ENCODE peak calls at places on chromosomes 11 and 22, in nine cellular contexts. One of them, this sample, is unnamed.

GRCh38 chr22:49305215-49305965 is 522.3 kb downstream of the BRD1 start:
- DNase-seq in Kasumi-1: peak; percentile 3
- DNase-seq in NCI-H187 treated with DMSO at 0.1 percent for 48 hours: no peak
- DNase-seq in A673: peak; percentile 64
- DNase-seq in HAP-1: peak; percentile 84
- DNase-seq in EH: no peak
- DNase-seq in A549: peak; percentile 49
- DNase-seq in AG09309: no peak
- DNase-seq in NCI-H774: peak; percentile 12
- DNase-seq in this sample: no peak

GRCh38 chr11:133906746-133907145 is 50.0 kb downstream of the IGSF9B start:
- DNase-seq in HAP-1: no peak
- DNase-seq in Kasumi-1: no peak
- DNase-seq in NCI-H774: no peak
- DNase-seq in EH: no peak
- DNase-seq in A673: no peak
- DNase-seq in A549: no peak
- DNase-seq in AG09309: no peak
- DNase-seq in NCI-H187 treated with DMSO at 0.1 percent for 48 hours: no peak
- DNase-seq in this sample: no peak

GRCh38 chr11:11311169-11311568 is 41.9 kb downstream of the CSNK2A3 start:
- DNase-seq in Kasumi-1: peak; percentile 95
- DNase-seq in EH: no peak
- DNase-seq in A549: no peak
- DNase-seq in A673: no peak
- DNase-seq in AG09309: no peak
- DNase-seq in HAP-1: no peak
- DNase-seq in NCI-H774: no peak
- DNase-seq in NCI-H187 treated with DMSO at 0.1 percent for 48 hours: no peak
- DNase-seq in this sample: no peak

GRCh38 chr22:39367040-39367439 is 17.2 kb downstream of the SYNGR1 start:
- DNase-seq in NCI-H187 treated with DMSO at 0.1 percent for 48 hours: no peak
- DNase-seq in EH: no peak
- DNase-seq in A549: no peak
- DNase-seq in Kasumi-1: peak; percentile 85
- DNase-seq in NCI-H774: no peak
- DNase-seq in HAP-1: no peak
- DNase-seq in AG09309: no peak
- DNase-seq in A673: no peak
- DNase-seq in this sample: no peak

GRCh38 chr11:40337118-40337517 is 1122.3 kb downstream of the LRRC4C start:
- DNase-seq in A549: no peak
- DNase-seq in Kasumi-1: no peak
- DNase-seq in A673: peak; percentile 71
- DNase-seq in AG09309: no peak
- DNase-seq in HAP-1: no peak
- DNase-seq in NCI-H187 treated with DMSO at 0.1 percent for 48 hours: no peak
- DNase-seq in NCI-H774: no peak
- DNase-seq in EH: peak; percentile 59
- DNase-seq in this sample: no peak

GRCh38 chr22:33894515-33894914 is 25.8 kb downstream of the LARGE1 start:
- DNase-seq in AG09309: no peak
- DNase-seq in A673: no peak
- DNase-seq in Kasumi-1: no peak
- DNase-seq in HAP-1: no peak
- DNase-seq in NCI-H187 treated with DMSO at 0.1 percent for 48 hours: no peak
- DNase-seq in A549: peak; percentile 3
- DNase-seq in EH: no peak
- DNase-seq in NCI-H774: no peak
- DNase-seq in this sample: no peak

GRCh38 chr22:47287516-47287915 is 525.1 kb downstream of the TBC1D22A start:
- DNase-seq in A549: no peak
- DNase-seq in NCI-H774: no peak
- DNase-seq in NCI-H187 treated with DMSO at 0.1 percent for 48 hours: no peak
- DNase-seq in EH: no peak
- DNase-seq in Kasumi-1: no peak
- DNase-seq in A673: no peak
- DNase-seq in AG09309: no peak
- DNase-seq in HAP-1: no peak
- DNase-seq in this sample: no peak

GRCh38 chr11:62104001-62104400 is 19.8 kb upstream of the INCENP start:
- DNase-seq in AG09309: no peak
- DNase-seq in NCI-H774: no peak
- DNase-seq in A549: no peak
- DNase-seq in NCI-H187 treated with DMSO at 0.1 percent for 48 hours: no peak
- DNase-seq in HAP-1: no peak
- DNase-seq in Kasumi-1: no peak
- DNase-seq in EH: peak; percentile 53
- DNase-seq in A673: no peak
- DNase-seq in this sample: no peak

GRCh38 chr22:50710886-50711285 is 27.1 kb upstream of the ACR start:
- DNase-seq in A673: no peak
- DNase-seq in EH: no peak
- DNase-seq in HAP-1: no peak
- DNase-seq in Kasumi-1: no peak
- DNase-seq in A549: no peak
- DNase-seq in AG09309: no peak
- DNase-seq in NCI-H774: no peak
- DNase-seq in NCI-H187 treated with DMSO at 0.1 percent for 48 hours: no peak
- DNase-seq in this sample: no peak

GRCh38 chr11:105611414-105611813 is 1.5 kb downstream of the GRIA4 start:
- DNase-seq in AG09309: no peak
- DNase-seq in EH: no peak
- DNase-seq in NCI-H774: no peak
- DNase-seq in Kasumi-1: no peak
- DNase-seq in A549: no peak
- DNase-seq in HAP-1: no peak
- DNase-seq in NCI-H187 treated with DMSO at 0.1 percent for 48 hours: no peak
- DNase-seq in A673: no peak
- DNase-seq in this sample: no peak

GRCh38 chr11:38594881-38595280 is 1996.8 kb upstream of the RAG2 start:
- DNase-seq in NCI-H774: no peak
- DNase-seq in EH: no peak
- DNase-seq in NCI-H187 treated with DMSO at 0.1 percent for 48 hours: no peak
- DNase-seq in A673: no peak
- DNase-seq in AG09309: no peak
- DNase-seq in Kasumi-1: no peak
- DNase-seq in HAP-1: no peak
- DNase-seq in A549: no peak
- DNase-seq in this sample: no peak

GRCh38 chr22:20399866-20400605 is 6.1 kb downstream of the ZNF74 start:
- DNase-seq in HAP-1: no peak
- DNase-seq in A673: no peak
- DNase-seq in EH: no peak
- DNase-seq in NCI-H187 treated with DMSO at 0.1 percent for 48 hours: no peak
- DNase-seq in NCI-H774: no peak
- DNase-seq in AG09309: no peak
- DNase-seq in A549: no peak
- DNase-seq in Kasumi-1: no peak
- DNase-seq in this sample: no peak

GRCh38 chr22:42892571-42893316 is 35.7 kb upstream of the ARFGAP3 start:
- DNase-seq in Kasumi-1: no peak
- DNase-seq in A673: no peak
- DNase-seq in AG09309: no peak
- DNase-seq in NCI-H774: no peak
- DNase-seq in HAP-1: no peak
- DNase-seq in A549: no peak
- DNase-seq in EH: no peak
- DNase-seq in NCI-H187 treated with DMSO at 0.1 percent for 48 hours: no peak
- DNase-seq in this sample: no peak

GRCh38 chr11:119750056-119750455 is 21.1 kb upstream of the NECTIN1 start:
- DNase-seq in EH: no peak
- DNase-seq in HAP-1: no peak
- DNase-seq in A673: no peak
- DNase-seq in A549: no peak
- DNase-seq in NCI-H187 treated with DMSO at 0.1 percent for 48 hours: no peak
- DNase-seq in Kasumi-1: no peak
- DNase-seq in NCI-H774: no peak
- DNase-seq in AG09309: no peak
- DNase-seq in this sample: no peak

GRCh38 chr11:83448686-83449085 is 162.5 kb upstream of the CCDC90B start:
- DNase-seq in NCI-H187 treated with DMSO at 0.1 percent for 48 hours: no peak
- DNase-seq in NCI-H774: no peak
- DNase-seq in A673: no peak
- DNase-seq in Kasumi-1: no peak
- DNase-seq in HAP-1: no peak
- DNase-seq in EH: no peak
- DNase-seq in A549: no peak
- DNase-seq in AG09309: no peak
- DNase-seq in this sample: no peak

GRCh38 chr22:21074092-21074715 is 28.5 kb downstream of the LRRC74B start:
- DNase-seq in EH: peak; percentile 88
- DNase-seq in AG09309: peak; percentile 17
- DNase-seq in HAP-1: no peak
- DNase-seq in A673: no peak
- DNase-seq in Kasumi-1: peak; percentile 14
- DNase-seq in NCI-H187 treated with DMSO at 0.1 percent for 48 hours: no peak
- DNase-seq in A549: peak; percentile 9
- DNase-seq in NCI-H774: no peak
- DNase-seq in this sample: peak; percentile 65

GRCh38 chr11:46339816-46340215 is 7.4 kb upstream of the DGKZ start:
- DNase-seq in Kasumi-1: no peak
- DNase-seq in AG09309: no peak
- DNase-seq in HAP-1: no peak
- DNase-seq in A673: no peak
- DNase-seq in A549: no peak
- DNase-seq in EH: no peak
- DNase-seq in NCI-H774: no peak
- DNase-seq in NCI-H187 treated with DMSO at 0.1 percent for 48 hours: no peak
- DNase-seq in this sample: no peak

GRCh38 chr11:43789700-43790443 is 90.8 kb upstream of the ALKBH3 start:
- DNase-seq in A673: no peak
- DNase-seq in HAP-1: no peak
- DNase-seq in NCI-H774: no peak
- DNase-seq in EH: peak; percentile 80
- DNase-seq in A549: peak; percentile 16
- DNase-seq in NCI-H187 treated with DMSO at 0.1 percent for 48 hours: no peak
- DNase-seq in Kasumi-1: no peak
- DNase-seq in AG09309: peak; percentile 42
- DNase-seq in this sample: peak; percentile 28

GRCh38 chr11:1087279-1087960 is 12.7 kb downstream of the MUC2 start:
- DNase-seq in NCI-H187 treated with DMSO at 0.1 percent for 48 hours: no peak
- DNase-seq in AG09309: no peak
- DNase-seq in HAP-1: no peak
- DNase-seq in EH: no peak
- DNase-seq in A673: no peak
- DNase-seq in A549: no peak
- DNase-seq in NCI-H774: no peak
- DNase-seq in Kasumi-1: no peak
- DNase-seq in this sample: no peak

GRCh38 chr11:109247071-109247470 is 174.9 kb upstream of the C11orf87 start:
- DNase-seq in HAP-1: no peak
- DNase-seq in A549: no peak
- DNase-seq in Kasumi-1: no peak
- DNase-seq in AG09309: no peak
- DNase-seq in A673: no peak
- DNase-seq in EH: peak; percentile 21
- DNase-seq in NCI-H187 treated with DMSO at 0.1 percent for 48 hours: no peak
- DNase-seq in NCI-H774: no peak
- DNase-seq in this sample: no peak

GRCh38 chr11:46889689-46890475 is 28.5 kb downstream of the LRP4 start:
- DNase-seq in A549: peak; percentile 75
- DNase-seq in HAP-1: peak; percentile 85
- DNase-seq in A673: peak; percentile 92
- DNase-seq in AG09309: no peak
- DNase-seq in EH: peak; percentile 77
- DNase-seq in NCI-H774: peak; percentile 57
- DNase-seq in Kasumi-1: peak; percentile 81
- DNase-seq in NCI-H187 treated with DMSO at 0.1 percent for 48 hours: peak; percentile 45
- DNase-seq in this sample: no peak

GRCh38 chr22:50059185-50059880 is 1.2 kb upstream of the TTLL8 start:
- DNase-seq in A673: peak; percentile 53
- DNase-seq in EH: peak; percentile 32
- DNase-seq in A549: peak; percentile 29
- DNase-seq in NCI-H187 treated with DMSO at 0.1 percent for 48 hours: no peak
- DNase-seq in NCI-H774: no peak
- DNase-seq in Kasumi-1: no peak
- DNase-seq in AG09309: peak; percentile 0
- DNase-seq in HAP-1: peak; percentile 31
- DNase-seq in this sample: no peak

GRCh38 chr11:86978756-86979608 is 23.8 kb upstream of the FZD4 start:
- DNase-seq in AG09309: no peak
- DNase-seq in NCI-H774: no peak
- DNase-seq in HAP-1: peak; percentile 26
- DNase-seq in EH: peak; percentile 54
- DNase-seq in A549: peak; percentile 56
- DNase-seq in Kasumi-1: peak; percentile 54
- DNase-seq in A673: peak; percentile 80
- DNase-seq in NCI-H187 treated with DMSO at 0.1 percent for 48 hours: peak; percentile 5
- DNase-seq in this sample: no peak

GRCh38 chr11:62542111-62542745 is 4.4 kb downstream of the AHNAK start:
- DNase-seq in HAP-1: no peak
- DNase-seq in NCI-H774: peak; percentile 68
- DNase-seq in A673: no peak
- DNase-seq in AG09309: no peak
- DNase-seq in A549: no peak
- DNase-seq in EH: no peak
- DNase-seq in NCI-H187 treated with DMSO at 0.1 percent for 48 hours: no peak
- DNase-seq in Kasumi-1: no peak
- DNase-seq in this sample: no peak

GRCh38 chr11:8748317-8748716 is 65.7 kb downstream of the RPL27A start:
- DNase-seq in Kasumi-1: no peak
- DNase-seq in NCI-H774: no peak
- DNase-seq in HAP-1: no peak
- DNase-seq in AG09309: no peak
- DNase-seq in EH: no peak
- DNase-seq in A549: no peak
- DNase-seq in NCI-H187 treated with DMSO at 0.1 percent for 48 hours: no peak
- DNase-seq in A673: no peak
- DNase-seq in this sample: no peak

GRCh38 chr11:24421766-24422165 is 75.1 kb upstream of the LUZP2 start:
- DNase-seq in NCI-H187 treated with DMSO at 0.1 percent for 48 hours: no peak
- DNase-seq in A673: no peak
- DNase-seq in AG09309: no peak
- DNase-seq in EH: no peak
- DNase-seq in HAP-1: no peak
- DNase-seq in A549: no peak
- DNase-seq in NCI-H774: no peak
- DNase-seq in Kasumi-1: no peak
- DNase-seq in this sample: no peak

GRCh38 chr11:120337133-120337895 is 1.1 kb downstream of the ARHGEF12 start:
- DNase-seq in A673: peak; percentile 47
- DNase-seq in EH: peak; percentile 30
- DNase-seq in Kasumi-1: peak; percentile 69
- DNase-seq in NCI-H187 treated with DMSO at 0.1 percent for 48 hours: no peak
- DNase-seq in NCI-H774: no peak
- DNase-seq in AG09309: no peak
- DNase-seq in A549: no peak
- DNase-seq in HAP-1: peak; percentile 39
- DNase-seq in this sample: no peak